ENCODE peak calls at places on chromosomes 3 and 15, in eight cellular contexts. O is heart right ventricle, S is spleen, Q is left lung, Y is astrocyte, R is A549, M is astrocyte of the spinal cord, I is OCI-LY7. X is an unnamed sample.

GRCh38 chr3:46393011-46393410 is 13.9 kb downstream of the CCR5AS start:
- DNase-seq in O (no peak), S (no peak), Q (no peak), Y (no peak), R (no peak), M (no peak), I (no peak), X (no peak)

GRCh38 chr15:64912379-64912778 is 677 bp downstream of the ANKDD1A start:
- DNase-seq in O (no peak), S (no peak), Q (no peak), Y (no peak), R (no peak), M (no peak), I (no peak), X (no peak)

GRCh38 chr3:101193957-101194356 is 126.4 kb downstream of the IMPG2 start:
- DNase-seq in O (no peak), S (no peak), Q (no peak), Y (peak), R (no peak), M (peak), I (no peak), X (no peak)

GRCh38 chr15:36334059-36334458 is 245.4 kb upstream of the CDIN1 start:
- DNase-seq in O (no peak), S (no peak), Q (no peak), Y (peak), R (no peak), M (peak), I (no peak), X (no peak)

GRCh38 chr15:101168898-101169297 is 83.0 kb downstream of the CHSY1 start:
- DNase-seq in O (no peak), S (peak), Q (peak), Y (no peak), R (no peak), M (no peak), I (no peak), X (no peak)

GRCh38 chr3:22704571-22705354 is 498.4 kb upstream of the UBE2E2 start:
- DNase-seq in O (no peak), S (no peak), Q (no peak), Y (no peak), R (no peak), M (no peak), I (no peak), X (no peak)

GRCh38 chr3:56118968-56119367 is 349.3 kb downstream of the ERC2 start:
- DNase-seq in O (no peak), S (no peak), Q (no peak), Y (no peak), R (no peak), M (no peak), I (no peak), X (no peak)

GRCh38 chr15:34951993-34952392 is 17.5 kb downstream of the AQR start:
- DNase-seq in O (no peak), S (no peak), Q (no peak), Y (peak), R (no peak), M (peak), I (no peak), X (no peak)

GRCh38 chr3:111667621-111668239 is 72.6 kb upstream of the ZBED2 start:
- DNase-seq in O (peak), S (peak), Q (peak), Y (no peak), R (no peak), M (peak), I (peak), X (no peak)

GRCh38 chr3:155549087-155549486 is 195.8 kb downstream of the PLCH1 start:
- DNase-seq in O (no peak), S (no peak), Q (no peak), Y (no peak), R (no peak), M (no peak), I (peak), X (no peak)

GRCh38 chr3:49671291-49672288 is 2.6 kb upstream of the APEH start:
- DNase-seq in O (peak), S (peak), Q (peak), Y (no peak), R (peak), M (peak), I (peak), X (no peak)

GRCh38 chr3:127544806-127545545 is 45.6 kb downstream of the TPRA1 start:
- DNase-seq in O (no peak), S (no peak), Q (no peak), Y (no peak), R (no peak), M (no peak), I (no peak), X (no peak)

GRCh38 chr15:84987949-84988624 is 6.4 kb downstream of the PDE8A start:
- DNase-seq in O (no peak), S (no peak), Q (no peak), Y (no peak), R (no peak), M (no peak), I (no peak), X (no peak)

GRCh38 chr15:68528891-68529290 is 49.9 kb upstream of the CORO2B start:
- DNase-seq in O (no peak), S (no peak), Q (no peak), Y (peak), R (no peak), M (peak), I (no peak), X (no peak)

GRCh38 chr3:55434789-55435188 is 52.3 kb downstream of the WNT5A start:
- DNase-seq in O (no peak), S (no peak), Q (no peak), Y (no peak), R (no peak), M (no peak), I (peak), X (no peak)

GRCh38 chr15:101451192-101451799 is 38.2 kb downstream of the PCSK6 start:
- DNase-seq in O (peak), S (peak), Q (no peak), Y (peak), R (no peak), M (no peak), I (no peak), X (no peak)

GRCh38 chr3:12479919-12480425 is 4.3 kb upstream of the TSEN2 start:
- DNase-seq in O (peak), S (no peak), Q (no peak), Y (peak), R (peak), M (peak), I (peak), X (no peak)

GRCh38 chr3:56923546-56924224 is 121.9 kb upstream of the ARHGEF3 start:
- DNase-seq in O (peak), S (no peak), Q (no peak), Y (no peak), R (no peak), M (peak), I (peak), X (no peak)

GRCh38 chr3:54433846-54434245 is 311.5 kb downstream of the CACNA2D3 start:
- DNase-seq in O (no peak), S (no peak), Q (no peak), Y (no peak), R (no peak), M (no peak), I (no peak), X (no peak)

GRCh38 chr3:186476541-186476940 is 67.6 kb downstream of the CRYGS start:
- DNase-seq in O (no peak), S (no peak), Q (no peak), Y (no peak), R (no peak), M (no peak), I (no peak), X (no peak)

GRCh38 chr3:64345351-64345750 is 120.1 kb upstream of the PRICKLE2 start:
- DNase-seq in O (no peak), S (no peak), Q (no peak), Y (peak), R (no peak), M (peak), I (no peak), X (no peak)

GRCh38 chr3:128238100-128238459 is 84.8 kb downstream of the EEFSEC start:
- DNase-seq in O (no peak), S (no peak), Q (no peak), Y (no peak), R (no peak), M (no peak), I (no peak), X (no peak)

GRCh38 chr3:53845103-53845880 is 927 bp downstream of the CHDH start:
- DNase-seq in O (peak), S (no peak), Q (peak), Y (peak), R (peak), M (peak), I (peak), X (no peak)

GRCh38 chr3:11364181-11364580 is 92.0 kb downstream of the ATG7 start:
- DNase-seq in O (no peak), S (no peak), Q (no peak), Y (peak), R (no peak), M (no peak), I (no peak), X (no peak)

GRCh38 chr3:184481924-184482671 is 79.5 kb upstream of the EPHB3 start:
- DNase-seq in O (no peak), S (no peak), Q (no peak), Y (no peak), R (no peak), M (no peak), I (no peak), X (no peak)

GRCh38 chr3:134073583-134073945 is 43.8 kb upstream of the SLCO2A1 start:
- DNase-seq in O (no peak), S (peak), Q (no peak), Y (no peak), R (no peak), M (no peak), I (no peak), X (no peak)

GRCh38 chr3:181103605-181104004 is 114.1 kb upstream of the DNAJC19 start:
- DNase-seq in O (no peak), S (no peak), Q (no peak), Y (no peak), R (no peak), M (no peak), I (peak), X (no peak)

GRCh38 chr3:11566916-11567315 is 76.8 kb downstream of the VGLL4 start:
- DNase-seq in O (no peak), S (no peak), Q (no peak), Y (no peak), R (peak), M (no peak), I (no peak), X (no peak)

GRCh38 chr3:174540081-174540480 is 319.1 kb upstream of the NAALADL2 start:
- DNase-seq in O (no peak), S (no peak), Q (no peak), Y (no peak), R (no peak), M (no peak), I (no peak), X (no peak)

GRCh38 chr3:64459711-64460110 is 228.1 kb downstream of the ADAMTS9 start:
- DNase-seq in O (no peak), S (no peak), Q (no peak), Y (no peak), R (no peak), M (no peak), I (no peak), X (no peak)

GRCh38 chr3:128073807-128074206 is 21.6 kb downstream of the SEC61A1 start:
- DNase-seq in O (no peak), S (no peak), Q (no peak), Y (no peak), R (no peak), M (no peak), I (no peak), X (no peak)

GRCh38 chr15:51093865-51094605 is 671 bp downstream of the TNFAIP8L3 start:
- DNase-seq in O (no peak), S (peak), Q (no peak), Y (no peak), R (peak), M (peak), I (no peak), X (no peak)

GRCh38 chr3:198107840-198108734 is 148.1 kb downstream of the LMLN start:
- DNase-seq in O (no peak), S (no peak), Q (no peak), Y (no peak), R (no peak), M (no peak), I (no peak), X (no peak)

DNA sequence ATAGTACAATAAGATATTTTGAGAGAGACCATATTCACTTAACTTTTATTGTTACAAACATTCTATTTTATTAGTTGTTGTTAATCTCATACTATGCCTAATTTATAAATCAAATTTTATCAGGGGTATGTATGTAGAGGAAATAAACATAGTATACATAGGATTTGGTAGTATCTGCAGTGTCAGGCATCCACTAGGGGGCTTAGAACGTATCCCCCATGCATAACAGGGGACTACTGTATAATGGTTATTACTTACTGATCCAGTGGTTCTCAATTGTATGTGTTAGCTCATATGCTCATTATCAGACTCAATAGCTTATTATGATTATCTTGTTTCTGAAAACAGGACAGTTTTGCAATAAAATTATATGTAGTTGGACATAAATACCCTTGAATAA is 27.6 kb downstream of the CMC1 start:
- DNase-seq in O (no peak), S (no peak), Q (no peak), Y (no peak), R (no peak), M (no peak), I (peak), X (no peak)
- TF ChIP-seq CTCF in O (no peak), S (peak), Q (no peak), Y (no peak), R (no peak), M (peak), I (peak), X (no peak)

DNA sequence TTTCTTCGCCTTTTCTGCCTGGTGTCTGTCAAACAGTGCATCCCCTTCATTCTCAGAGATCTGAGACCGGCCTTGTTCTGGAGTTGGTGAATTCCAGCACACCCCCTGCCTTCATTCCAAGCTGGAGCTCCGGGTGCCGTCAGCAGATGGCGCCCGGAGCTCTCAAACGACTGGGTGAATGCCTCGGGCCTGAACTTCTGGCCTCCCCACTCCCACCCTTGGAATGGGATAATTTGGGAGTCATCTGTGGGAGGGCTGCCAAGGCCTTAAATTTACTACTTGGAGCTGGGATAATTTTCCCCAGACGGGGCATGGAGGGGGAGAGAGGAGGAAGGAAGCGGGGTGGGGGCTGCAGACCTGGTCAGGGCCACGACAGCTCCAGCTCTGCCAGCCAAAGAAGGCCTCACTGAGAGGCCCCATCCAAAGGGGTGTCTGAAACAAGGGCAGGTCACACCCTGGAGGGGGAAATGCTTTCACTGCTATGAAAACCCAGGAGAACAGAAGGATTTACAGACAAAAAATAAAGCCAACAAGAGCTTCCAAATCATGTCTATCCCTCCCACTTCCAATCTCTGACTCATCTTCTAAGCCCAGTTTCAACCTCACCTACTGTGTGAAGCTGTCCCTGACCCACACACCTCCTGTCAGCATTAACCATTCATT is 187.9 kb downstream of the OPA1 start:
- DNase-seq in O (peak), S (peak), Q (peak), Y (peak), R (peak), M (peak), I (peak), X (peak)
- TF ChIP-seq CTCF in O (peak), S (peak), Q (peak), Y (peak), R (peak), M (peak), I (peak), X (peak)

GRCh38 chr15:66959066-66959465 is 106.3 kb upstream of the SMAD3 start:
- DNase-seq in O (no peak), S (no peak), Q (no peak), Y (no peak), R (no peak), M (no peak), I (no peak), X (no peak)

GRCh38 chr15:66961901-66962300 is 103.5 kb upstream of the SMAD3 start:
- DNase-seq in O (no peak), S (no peak), Q (no peak), Y (no peak), R (no peak), M (no peak), I (no peak), X (no peak)

GRCh38 chr15:66961407-66961884 is 104.0 kb upstream of the SMAD3 start:
- DNase-seq in O (no peak), S (no peak), Q (no peak), Y (no peak), R (no peak), M (peak), I (no peak), X (no peak)

GRCh38 chr15:66962522-66962921 is 102.9 kb upstream of the SMAD3 start:
- DNase-seq in O (no peak), S (no peak), Q (no peak), Y (no peak), R (no peak), M (no peak), I (no peak), X (no peak)

GRCh38 chr15:66960519-66960918 is 104.9 kb upstream of the SMAD3 start:
- DNase-seq in O (no peak), S (no peak), Q (no peak), Y (no peak), R (no peak), M (no peak), I (no peak), X (no peak)
- TF ChIP-seq CTCF in O (no peak), S (no peak), Q (no peak), Y (no peak), R (no peak), M (no peak), I (no peak), X (no peak)

GRCh38 chr3:8974458-8974857 is 11.2 kb upstream of the RAD18 start:
- DNase-seq in O (no peak), S (no peak), Q (no peak), Y (no peak), R (no peak), M (no peak), I (no peak), X (no peak)
- TF ChIP-seq CTCF in O (no peak), S (no peak), Q (no peak), Y (no peak), R (no peak), M (no peak), I (no peak), X (no peak)

GRCh38 chr3:58696093-58696492 is 29.5 kb upstream of the FAM3D start:
- DNase-seq in O (no peak), S (no peak), Q (no peak), Y (no peak), R (no peak), M (no peak), I (no peak), X (no peak)
- TF ChIP-seq CTCF in O (no peak), S (no peak), Q (no peak), Y (no peak), R (no peak), M (no peak), I (no peak), X (no peak)

GRCh38 chr15:79130535-79131130 is 40.1 kb upstream of the RASGRF1 start:
- DNase-seq in O (no peak), S (no peak), Q (no peak), Y (no peak), R (peak), M (no peak), I (no peak), X (no peak)
- TF ChIP-seq CTCF in O (no peak), S (no peak), Q (no peak), Y (no peak), R (no peak), M (no peak), I (peak), X (no peak)

DNA sequence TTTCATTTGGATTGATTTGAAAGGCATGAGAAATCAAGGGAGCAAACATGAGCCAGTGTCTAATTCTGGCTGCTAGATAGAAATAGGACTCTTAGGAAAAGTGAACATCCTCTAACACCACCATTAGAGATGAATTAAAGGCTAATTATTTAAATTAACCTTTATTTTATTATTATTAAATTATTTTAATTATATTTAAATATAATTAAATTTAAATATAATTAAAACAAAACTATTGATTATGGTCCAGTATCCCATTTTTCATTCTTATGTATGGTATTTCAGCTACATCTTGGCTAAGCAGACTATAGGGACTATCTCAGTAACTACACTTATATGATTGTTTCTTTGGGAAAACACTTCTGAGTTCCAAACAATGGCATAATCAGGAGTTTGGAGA is 904.8 kb downstream of the NAALADL2 start:
- DNase-seq in O (no peak), S (no peak), Q (no peak), Y (no peak), R (no peak), M (no peak), I (no peak), X (no peak)
- TF ChIP-seq CTCF in O (no peak), S (no peak), Q (no peak), Y (no peak), R (no peak), M (no peak), I (no peak), X (no peak)

DNA sequence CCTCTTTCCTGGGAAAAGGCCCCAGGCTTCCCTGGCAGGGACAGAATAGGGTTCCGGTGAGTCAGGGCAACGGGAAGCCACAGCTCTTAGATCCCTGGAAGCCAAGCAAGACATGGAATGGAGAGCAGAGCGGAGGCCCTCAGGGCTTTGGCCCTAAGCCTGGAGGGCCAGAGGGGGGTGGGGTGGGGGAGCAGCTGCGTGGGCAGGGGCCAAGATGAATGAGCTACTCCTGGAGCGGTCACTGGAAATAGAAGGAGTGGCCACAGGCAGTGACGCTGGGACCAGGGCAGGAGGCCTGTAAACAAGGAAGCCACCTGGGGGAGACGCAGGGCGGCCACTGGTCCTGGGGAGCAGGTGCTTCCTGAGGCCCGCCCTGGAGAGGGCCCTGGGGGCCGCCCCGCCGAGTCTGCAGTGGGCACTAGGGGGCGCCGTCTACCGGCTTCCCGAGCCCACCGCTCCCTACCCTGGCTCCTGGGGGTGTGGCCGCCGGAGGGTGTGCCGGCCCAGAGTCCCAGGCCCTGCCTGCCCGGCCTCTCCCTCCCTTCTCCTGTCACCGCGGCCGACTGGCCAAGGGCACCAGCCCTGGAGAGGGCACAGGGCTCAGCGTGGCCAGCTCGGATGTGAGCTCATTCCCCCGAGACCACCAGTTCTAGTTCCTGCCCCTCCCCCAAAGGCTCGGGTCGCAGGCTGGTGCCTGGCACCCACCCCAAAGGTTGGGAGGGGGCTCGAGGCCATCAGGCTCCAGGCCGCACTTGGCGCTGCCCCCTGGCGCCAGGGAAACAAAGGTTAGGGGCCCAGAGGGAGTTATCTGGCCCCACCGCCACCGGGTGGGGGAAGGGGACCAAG is 12.1 kb downstream of the VPS18 start:
- DNase-seq in O (peak), S (peak), Q (peak), Y (peak), R (no peak), M (peak), I (peak), X (peak)
- TF ChIP-seq CTCF in O (peak), S (peak), Q (peak), Y (peak), R (peak), M (peak), I (peak), X (no peak)

GRCh38 chr3:19250959-19251610 is 102.8 kb downstream of the KCNH8 start:
- DNase-seq in O (no peak), S (no peak), Q (no peak), Y (no peak), R (no peak), M (no peak), I (peak), X (no peak)
- TF ChIP-seq CTCF in O (no peak), S (no peak), Q (no peak), Y (no peak), R (no peak), M (no peak), I (peak), X (no peak)